ENCODE peak calls at places on chromosomes 16 and 17, in nine cellular contexts. J, L, Y, R, P, M, T, H and Q are unnamed samples.

GRCh38 chr17:14214271-14214670 is 22.4 kb downstream of the CDRT15 start:
- DNase-seq in L (no peak), P (no peak), Y (no peak), J (no peak), T (no peak), M (no peak), R (no peak), H (no peak), Q (no peak)

GRCh38 chr17:296382-296781 is 56.2 kb downstream of the RPH3AL start:
- DNase-seq in Y (no peak), H (no peak), L (no peak), T (no peak), M (no peak), P (no peak), R (no peak), J (peak; percentile 48), Q (no peak)

GRCh38 chr17:82883461-82884031 is 43.7 kb upstream of the ZNF750 start:
- DNase-seq in T (no peak), R (no peak), P (no peak), M (no peak), L (no peak), J (no peak), H (no peak), Y (no peak), Q (no peak)

GRCh38 chr16:8686031-8686621 is 11.7 kb downstream of the ABAT start:
- DNase-seq in L (peak; percentile 34), P (no peak), J (no peak), R (no peak), Y (peak; percentile 45), T (peak; percentile 40), M (no peak), H (no peak), Q (no peak)

GRCh38 chr16:86052926-86053325 is 154.0 kb downstream of the IRF8 start:
- DNase-seq in L (no peak), J (no peak), Y (no peak), H (no peak), M (no peak), P (no peak), T (no peak), R (no peak), Q (no peak)

GRCh38 chr17:46894476-46895151 is 28.3 kb upstream of the GOSR2 start:
- DNase-seq in R (no peak), T (no peak), J (no peak), H (no peak), Y (no peak), P (no peak), L (no peak), M (no peak), Q (no peak)

GRCh38 chr17:74601944-74602572 is 10.0 kb upstream of the CD300LD start:
- DNase-seq in M (no peak), P (peak; percentile 14), T (no peak), J (no peak), Y (peak; percentile 70), R (peak; percentile 10), L (peak; percentile 66), H (no peak), Q (peak; percentile 74)

GRCh38 chr17:53150101-53150698 is 672.5 kb upstream of the KIF2B start:
- DNase-seq in M (no peak), T (no peak), J (no peak), H (no peak), P (no peak), R (no peak), L (no peak), Y (peak; percentile 20), Q (peak; percentile 54)

GRCh38 chr17:38596651-38597050 is 9.1 kb downstream of the SRCIN1 start:
- DNase-seq in T (no peak), M (no peak), P (no peak), J (no peak), Y (no peak), H (no peak), R (no peak), L (no peak), Q (no peak)

GRCh38 chr17:68307443-68307842 is 16.1 kb downstream of the ARSG start:
- DNase-seq in T (no peak), H (no peak), J (no peak), P (no peak), M (no peak), L (no peak), Y (no peak), R (no peak), Q (no peak)